ENCODE peak calls at places on chromosomes 5 and 9, in seven cellular contexts. One of them, this sample, is unnamed.

GRCh38 chr5:150396247-150396646 is 16.5 kb downstream of the CD74 start:
- DNase-seq in NCI-H748 treated with DMSO at 0.1 percent for 48 hours: no peak
- DNase-seq in fibroblast of pulmonary artery: no peak
- DNase-seq in stimulated activated CD4-positive, alpha-beta T cell treated with anti-CD3 and anti-CD28 coated beads, Interleukin-1b, Interleukin-23, amount 100 ng/mL, for 1 hour: no peak
- DNase-seq in NCI-H460: no peak
- DNase-seq in fibroblast of the conjunctiva: no peak
- DNase-seq in OCI-M1: no peak
- DNase-seq in this sample: no peak

GRCh38 chr9:23581936-23582335 is 244.1 kb downstream of the ELAVL2 start:
- DNase-seq in fibroblast of pulmonary artery: no peak
- DNase-seq in NCI-H748 treated with DMSO at 0.1 percent for 48 hours: no peak
- DNase-seq in NCI-H460: no peak
- DNase-seq in stimulated activated CD4-positive, alpha-beta T cell treated with anti-CD3 and anti-CD28 coated beads, Interleukin-1b, Interleukin-23, amount 100 ng/mL, for 1 hour: no peak
- DNase-seq in OCI-M1: peak; percentile 58
- DNase-seq in fibroblast of the conjunctiva: no peak
- DNase-seq in this sample: no peak

GRCh38 chr5:168342151-168342825 is 50.8 kb downstream of the WWC1 start:
- DNase-seq in fibroblast of the conjunctiva: no peak
- DNase-seq in stimulated activated CD4-positive, alpha-beta T cell treated with anti-CD3 and anti-CD28 coated beads, Interleukin-1b, Interleukin-23, amount 100 ng/mL, for 1 hour: no peak
- DNase-seq in NCI-H748 treated with DMSO at 0.1 percent for 48 hours: no peak
- DNase-seq in fibroblast of pulmonary artery: no peak
- DNase-seq in NCI-H460: no peak
- DNase-seq in OCI-M1: no peak
- DNase-seq in this sample: no peak

GRCh38 chr5:139649082-139649991 is 1.2 kb downstream of the CXXC5 start:
- DNase-seq in OCI-M1: peak; percentile 60
- DNase-seq in fibroblast of pulmonary artery: no peak
- DNase-seq in fibroblast of the conjunctiva: no peak
- DNase-seq in NCI-H460: no peak
- DNase-seq in NCI-H748 treated with DMSO at 0.1 percent for 48 hours: no peak
- DNase-seq in stimulated activated CD4-positive, alpha-beta T cell treated with anti-CD3 and anti-CD28 coated beads, Interleukin-1b, Interleukin-23, amount 100 ng/mL, for 1 hour: no peak
- DNase-seq in this sample: no peak

GRCh38 chr5:7759951-7760580 is 90.9 kb downstream of the CFAP90 start:
- DNase-seq in NCI-H460: no peak
- DNase-seq in NCI-H748 treated with DMSO at 0.1 percent for 48 hours: no peak
- DNase-seq in fibroblast of pulmonary artery: no peak
- DNase-seq in OCI-M1: no peak
- DNase-seq in fibroblast of the conjunctiva: no peak
- DNase-seq in stimulated activated CD4-positive, alpha-beta T cell treated with anti-CD3 and anti-CD28 coated beads, Interleukin-1b, Interleukin-23, amount 100 ng/mL, for 1 hour: no peak
- DNase-seq in this sample: no peak

GRCh38 chr9:117777823-117778222 is 73.6 kb downstream of the TLR4 start:
- DNase-seq in OCI-M1: no peak
- DNase-seq in fibroblast of the conjunctiva: no peak
- DNase-seq in NCI-H460: no peak
- DNase-seq in NCI-H748 treated with DMSO at 0.1 percent for 48 hours: no peak
- DNase-seq in fibroblast of pulmonary artery: no peak
- DNase-seq in stimulated activated CD4-positive, alpha-beta T cell treated with anti-CD3 and anti-CD28 coated beads, Interleukin-1b, Interleukin-23, amount 100 ng/mL, for 1 hour: no peak
- DNase-seq in this sample: no peak

GRCh38 chr9:81374881-81375280 is 314.5 kb downstream of the TLE1 start:
- DNase-seq in fibroblast of pulmonary artery: peak; percentile 36
- DNase-seq in stimulated activated CD4-positive, alpha-beta T cell treated with anti-CD3 and anti-CD28 coated beads, Interleukin-1b, Interleukin-23, amount 100 ng/mL, for 1 hour: no peak
- DNase-seq in OCI-M1: no peak
- DNase-seq in NCI-H748 treated with DMSO at 0.1 percent for 48 hours: no peak
- DNase-seq in NCI-H460: no peak
- DNase-seq in fibroblast of the conjunctiva: no peak
- DNase-seq in this sample: no peak

GRCh38 chr5:56075361-56075760 is 80.6 kb upstream of the IL6ST start:
- DNase-seq in NCI-H460: no peak
- DNase-seq in fibroblast of the conjunctiva: peak; percentile 86
- DNase-seq in NCI-H748 treated with DMSO at 0.1 percent for 48 hours: no peak
- DNase-seq in stimulated activated CD4-positive, alpha-beta T cell treated with anti-CD3 and anti-CD28 coated beads, Interleukin-1b, Interleukin-23, amount 100 ng/mL, for 1 hour: no peak
- DNase-seq in OCI-M1: no peak
- DNase-seq in fibroblast of pulmonary artery: peak; percentile 77
- DNase-seq in this sample: peak; percentile 80

GRCh38 chr9:136748201-136748600 is at the start of gene LCN6:
- DNase-seq in NCI-H748 treated with DMSO at 0.1 percent for 48 hours: no peak
- DNase-seq in stimulated activated CD4-positive, alpha-beta T cell treated with anti-CD3 and anti-CD28 coated beads, Interleukin-1b, Interleukin-23, amount 100 ng/mL, for 1 hour: no peak
- DNase-seq in NCI-H460: no peak
- DNase-seq in OCI-M1: no peak
- DNase-seq in fibroblast of pulmonary artery: no peak
- DNase-seq in fibroblast of the conjunctiva: no peak
- DNase-seq in this sample: no peak

GRCh38 chr5:173639-174600 is 17.4 kb upstream of the LRRC14B start:
- DNase-seq in fibroblast of pulmonary artery: no peak
- DNase-seq in OCI-M1: no peak
- DNase-seq in NCI-H460: no peak
- DNase-seq in stimulated activated CD4-positive, alpha-beta T cell treated with anti-CD3 and anti-CD28 coated beads, Interleukin-1b, Interleukin-23, amount 100 ng/mL, for 1 hour: no peak
- DNase-seq in NCI-H748 treated with DMSO at 0.1 percent for 48 hours: no peak
- DNase-seq in fibroblast of the conjunctiva: no peak
- DNase-seq in this sample: no peak

GRCh38 chr9:113734826-113735225 is 141.3 kb upstream of the ZNF618 start:
- DNase-seq in OCI-M1: no peak
- DNase-seq in fibroblast of pulmonary artery: no peak
- DNase-seq in fibroblast of the conjunctiva: no peak
- DNase-seq in stimulated activated CD4-positive, alpha-beta T cell treated with anti-CD3 and anti-CD28 coated beads, Interleukin-1b, Interleukin-23, amount 100 ng/mL, for 1 hour: no peak
- DNase-seq in NCI-H460: no peak
- DNase-seq in NCI-H748 treated with DMSO at 0.1 percent for 48 hours: no peak
- DNase-seq in this sample: no peak

GRCh38 chr5:33105521-33105941 is 335.2 kb upstream of the TARS1 start:
- DNase-seq in OCI-M1: no peak
- DNase-seq in NCI-H460: no peak
- DNase-seq in NCI-H748 treated with DMSO at 0.1 percent for 48 hours: no peak
- DNase-seq in stimulated activated CD4-positive, alpha-beta T cell treated with anti-CD3 and anti-CD28 coated beads, Interleukin-1b, Interleukin-23, amount 100 ng/mL, for 1 hour: no peak
- DNase-seq in fibroblast of the conjunctiva: no peak
- DNase-seq in fibroblast of pulmonary artery: peak; percentile 74
- DNase-seq in this sample: peak; percentile 79

GRCh38 chr5:140225396-140225795 is 50.4 kb downstream of the CYSTM1 start:
- DNase-seq in NCI-H748 treated with DMSO at 0.1 percent for 48 hours: no peak
- DNase-seq in stimulated activated CD4-positive, alpha-beta T cell treated with anti-CD3 and anti-CD28 coated beads, Interleukin-1b, Interleukin-23, amount 100 ng/mL, for 1 hour: no peak
- DNase-seq in fibroblast of pulmonary artery: no peak
- DNase-seq in OCI-M1: no peak
- DNase-seq in NCI-H460: no peak
- DNase-seq in fibroblast of the conjunctiva: no peak
- DNase-seq in this sample: no peak

GRCh38 chr9:118422513-118422912 is 718.3 kb downstream of the TLR4 start:
- DNase-seq in fibroblast of the conjunctiva: no peak
- DNase-seq in OCI-M1: no peak
- DNase-seq in fibroblast of pulmonary artery: no peak
- DNase-seq in NCI-H748 treated with DMSO at 0.1 percent for 48 hours: no peak
- DNase-seq in NCI-H460: no peak
- DNase-seq in stimulated activated CD4-positive, alpha-beta T cell treated with anti-CD3 and anti-CD28 coated beads, Interleukin-1b, Interleukin-23, amount 100 ng/mL, for 1 hour: no peak
- DNase-seq in this sample: no peak

GRCh38 chr5:175868996-175869638 is 2.3 kb upstream of the CPLX2 start:
- DNase-seq in stimulated activated CD4-positive, alpha-beta T cell treated with anti-CD3 and anti-CD28 coated beads, Interleukin-1b, Interleukin-23, amount 100 ng/mL, for 1 hour: no peak
- DNase-seq in fibroblast of the conjunctiva: no peak
- DNase-seq in NCI-H748 treated with DMSO at 0.1 percent for 48 hours: no peak
- DNase-seq in fibroblast of pulmonary artery: no peak
- DNase-seq in NCI-H460: no peak
- DNase-seq in OCI-M1: no peak
- DNase-seq in this sample: no peak

GRCh38 chr5:69158039-69158438 is 8.9 kb upstream of the CCNB1 start:
- DNase-seq in fibroblast of the conjunctiva: no peak
- DNase-seq in stimulated activated CD4-positive, alpha-beta T cell treated with anti-CD3 and anti-CD28 coated beads, Interleukin-1b, Interleukin-23, amount 100 ng/mL, for 1 hour: no peak
- DNase-seq in NCI-H460: no peak
- DNase-seq in NCI-H748 treated with DMSO at 0.1 percent for 48 hours: no peak
- DNase-seq in OCI-M1: no peak
- DNase-seq in fibroblast of pulmonary artery: no peak
- DNase-seq in this sample: no peak

GRCh38 chr5:159095882-159096554 is 3.7 kb downstream of the EBF1 start:
- DNase-seq in OCI-M1: no peak
- DNase-seq in NCI-H748 treated with DMSO at 0.1 percent for 48 hours: no peak
- DNase-seq in stimulated activated CD4-positive, alpha-beta T cell treated with anti-CD3 and anti-CD28 coated beads, Interleukin-1b, Interleukin-23, amount 100 ng/mL, for 1 hour: no peak
- DNase-seq in fibroblast of the conjunctiva: no peak
- DNase-seq in NCI-H460: no peak
- DNase-seq in fibroblast of pulmonary artery: no peak
- DNase-seq in this sample: no peak

GRCh38 chr5:174798411-174798930 is 74.1 kb downstream of the MSX2 start:
- DNase-seq in stimulated activated CD4-positive, alpha-beta T cell treated with anti-CD3 and anti-CD28 coated beads, Interleukin-1b, Interleukin-23, amount 100 ng/mL, for 1 hour: no peak
- DNase-seq in OCI-M1: no peak
- DNase-seq in fibroblast of the conjunctiva: peak; percentile 23
- DNase-seq in NCI-H460: no peak
- DNase-seq in fibroblast of pulmonary artery: no peak
- DNase-seq in NCI-H748 treated with DMSO at 0.1 percent for 48 hours: no peak
- DNase-seq in this sample: no peak

GRCh38 chr9:137240321-137240840 is 706 bp upstream of the TUBB4B start:
- DNase-seq in fibroblast of pulmonary artery: peak; percentile 80
- DNase-seq in OCI-M1: peak; percentile 87
- DNase-seq in NCI-H460: peak; percentile 43
- DNase-seq in NCI-H748 treated with DMSO at 0.1 percent for 48 hours: no peak
- DNase-seq in stimulated activated CD4-positive, alpha-beta T cell treated with anti-CD3 and anti-CD28 coated beads, Interleukin-1b, Interleukin-23, amount 100 ng/mL, for 1 hour: peak; percentile 27
- DNase-seq in fibroblast of the conjunctiva: peak; percentile 81
- DNase-seq in this sample: peak; percentile 67

GRCh38 chr5:154358410-154359221 is 87.2 kb upstream of the SAP30L start:
- DNase-seq in stimulated activated CD4-positive, alpha-beta T cell treated with anti-CD3 and anti-CD28 coated beads, Interleukin-1b, Interleukin-23, amount 100 ng/mL, for 1 hour: no peak
- DNase-seq in OCI-M1: no peak
- DNase-seq in fibroblast of pulmonary artery: peak; percentile 67
- DNase-seq in NCI-H748 treated with DMSO at 0.1 percent for 48 hours: no peak
- DNase-seq in NCI-H460: no peak
- DNase-seq in fibroblast of the conjunctiva: no peak
- DNase-seq in this sample: no peak

GRCh38 chr9:131382850-131383729 is 10.8 kb upstream of the PRRC2B start:
- DNase-seq in OCI-M1: no peak
- DNase-seq in NCI-H460: peak; percentile 54
- DNase-seq in stimulated activated CD4-positive, alpha-beta T cell treated with anti-CD3 and anti-CD28 coated beads, Interleukin-1b, Interleukin-23, amount 100 ng/mL, for 1 hour: no peak
- DNase-seq in fibroblast of pulmonary artery: peak; percentile 80
- DNase-seq in fibroblast of the conjunctiva: peak; percentile 27
- DNase-seq in NCI-H748 treated with DMSO at 0.1 percent for 48 hours: no peak
- DNase-seq in this sample: no peak

GRCh38 chr5:11809407-11809806 is 94.8 kb downstream of the CTNND2 start:
- DNase-seq in stimulated activated CD4-positive, alpha-beta T cell treated with anti-CD3 and anti-CD28 coated beads, Interleukin-1b, Interleukin-23, amount 100 ng/mL, for 1 hour: no peak
- DNase-seq in fibroblast of pulmonary artery: no peak
- DNase-seq in NCI-H460: no peak
- DNase-seq in fibroblast of the conjunctiva: no peak
- DNase-seq in NCI-H748 treated with DMSO at 0.1 percent for 48 hours: no peak
- DNase-seq in OCI-M1: no peak
- DNase-seq in this sample: no peak

GRCh38 chr9:119071636-119072035 is 297.6 kb downstream of the BRINP1 start:
- DNase-seq in fibroblast of pulmonary artery: no peak
- DNase-seq in OCI-M1: no peak
- DNase-seq in fibroblast of the conjunctiva: no peak
- DNase-seq in NCI-H460: no peak
- DNase-seq in stimulated activated CD4-positive, alpha-beta T cell treated with anti-CD3 and anti-CD28 coated beads, Interleukin-1b, Interleukin-23, amount 100 ng/mL, for 1 hour: no peak
- DNase-seq in NCI-H748 treated with DMSO at 0.1 percent for 48 hours: no peak
- DNase-seq in this sample: no peak

GRCh38 chr9:101481296-101481695 is 45.7 kb upstream of the ALDOB start:
- DNase-seq in NCI-H748 treated with DMSO at 0.1 percent for 48 hours: no peak
- DNase-seq in OCI-M1: peak; percentile 73
- DNase-seq in stimulated activated CD4-positive, alpha-beta T cell treated with anti-CD3 and anti-CD28 coated beads, Interleukin-1b, Interleukin-23, amount 100 ng/mL, for 1 hour: no peak
- DNase-seq in fibroblast of the conjunctiva: no peak
- DNase-seq in fibroblast of pulmonary artery: no peak
- DNase-seq in NCI-H460: no peak
- DNase-seq in this sample: no peak

GRCh38 chr5:109152565-109152964 is 257.2 kb downstream of the PJA2 start:
- DNase-seq in fibroblast of the conjunctiva: no peak
- DNase-seq in stimulated activated CD4-positive, alpha-beta T cell treated with anti-CD3 and anti-CD28 coated beads, Interleukin-1b, Interleukin-23, amount 100 ng/mL, for 1 hour: no peak
- DNase-seq in NCI-H460: no peak
- DNase-seq in OCI-M1: no peak
- DNase-seq in NCI-H748 treated with DMSO at 0.1 percent for 48 hours: no peak
- DNase-seq in fibroblast of pulmonary artery: no peak
- DNase-seq in this sample: no peak

GRCh38 chr5:169101966-169102365 is 199.0 kb downstream of the SLIT3 start:
- DNase-seq in OCI-M1: no peak
- DNase-seq in fibroblast of pulmonary artery: no peak
- DNase-seq in stimulated activated CD4-positive, alpha-beta T cell treated with anti-CD3 and anti-CD28 coated beads, Interleukin-1b, Interleukin-23, amount 100 ng/mL, for 1 hour: no peak
- DNase-seq in NCI-H748 treated with DMSO at 0.1 percent for 48 hours: no peak
- DNase-seq in fibroblast of the conjunctiva: no peak
- DNase-seq in NCI-H460: no peak
- DNase-seq in this sample: no peak

GRCh38 chr9:97866848-97867247 is 13.8 kb downstream of the FOXE1 start:
- DNase-seq in stimulated activated CD4-positive, alpha-beta T cell treated with anti-CD3 and anti-CD28 coated beads, Interleukin-1b, Interleukin-23, amount 100 ng/mL, for 1 hour: no peak
- DNase-seq in fibroblast of the conjunctiva: no peak
- DNase-seq in NCI-H460: no peak
- DNase-seq in NCI-H748 treated with DMSO at 0.1 percent for 48 hours: no peak
- DNase-seq in fibroblast of pulmonary artery: no peak
- DNase-seq in OCI-M1: no peak
- DNase-seq in this sample: no peak

GRCh38 chr5:180126716-180127681 is 55.4 kb upstream of the RNF130 start:
- DNase-seq in NCI-H460: peak; percentile 18
- DNase-seq in fibroblast of the conjunctiva: no peak
- DNase-seq in fibroblast of pulmonary artery: peak; percentile 8
- DNase-seq in NCI-H748 treated with DMSO at 0.1 percent for 48 hours: no peak
- DNase-seq in stimulated activated CD4-positive, alpha-beta T cell treated with anti-CD3 and anti-CD28 coated beads, Interleukin-1b, Interleukin-23, amount 100 ng/mL, for 1 hour: no peak
- DNase-seq in OCI-M1: peak; percentile 28
- DNase-seq in this sample: no peak

GRCh38 chr5:158174918-158175663 is 316.1 kb upstream of the CLINT1 start:
- DNase-seq in fibroblast of pulmonary artery: peak; percentile 73
- DNase-seq in fibroblast of the conjunctiva: peak; percentile 78
- DNase-seq in NCI-H748 treated with DMSO at 0.1 percent for 48 hours: peak; percentile 16
- DNase-seq in stimulated activated CD4-positive, alpha-beta T cell treated with anti-CD3 and anti-CD28 coated beads, Interleukin-1b, Interleukin-23, amount 100 ng/mL, for 1 hour: no peak
- DNase-seq in NCI-H460: peak; percentile 55
- DNase-seq in OCI-M1: peak; percentile 66
- DNase-seq in this sample: peak; percentile 56

GRCh38 chr9:37464006-37464405 is 1.2 kb downstream of the ZBTB5 start:
- DNase-seq in NCI-H748 treated with DMSO at 0.1 percent for 48 hours: no peak
- DNase-seq in fibroblast of pulmonary artery: no peak
- DNase-seq in OCI-M1: no peak
- DNase-seq in fibroblast of the conjunctiva: no peak
- DNase-seq in NCI-H460: no peak
- DNase-seq in stimulated activated CD4-positive, alpha-beta T cell treated with anti-CD3 and anti-CD28 coated beads, Interleukin-1b, Interleukin-23, amount 100 ng/mL, for 1 hour: no peak
- DNase-seq in this sample: no peak

GRCh38 chr9:135296783-135297715 is 182.5 kb upstream of the PPP1R26 start:
- DNase-seq in fibroblast of pulmonary artery: no peak
- DNase-seq in NCI-H748 treated with DMSO at 0.1 percent for 48 hours: no peak
- DNase-seq in OCI-M1: no peak
- DNase-seq in stimulated activated CD4-positive, alpha-beta T cell treated with anti-CD3 and anti-CD28 coated beads, Interleukin-1b, Interleukin-23, amount 100 ng/mL, for 1 hour: no peak
- DNase-seq in fibroblast of the conjunctiva: no peak
- DNase-seq in NCI-H460: no peak
- DNase-seq in this sample: no peak

GRCh38 chr9:135647897-135648296 is 8.6 kb upstream of the GLT6D1 start:
- DNase-seq in OCI-M1: no peak
- DNase-seq in stimulated activated CD4-positive, alpha-beta T cell treated with anti-CD3 and anti-CD28 coated beads, Interleukin-1b, Interleukin-23, amount 100 ng/mL, for 1 hour: no peak
- DNase-seq in fibroblast of the conjunctiva: no peak
- DNase-seq in NCI-H748 treated with DMSO at 0.1 percent for 48 hours: no peak
- DNase-seq in NCI-H460: no peak
- DNase-seq in fibroblast of pulmonary artery: no peak
- DNase-seq in this sample: no peak

GRCh38 chr5:93746406-93747056 is 5.1 kb upstream of the POU5F2 start:
- DNase-seq in OCI-M1: peak; percentile 11
- DNase-seq in NCI-H460: no peak
- DNase-seq in stimulated activated CD4-positive, alpha-beta T cell treated with anti-CD3 and anti-CD28 coated beads, Interleukin-1b, Interleukin-23, amount 100 ng/mL, for 1 hour: no peak
- DNase-seq in fibroblast of pulmonary artery: peak; percentile 28
- DNase-seq in fibroblast of the conjunctiva: no peak
- DNase-seq in NCI-H748 treated with DMSO at 0.1 percent for 48 hours: no peak
- DNase-seq in this sample: peak; percentile 3

GRCh38 chr9:136231478-136232297 is 13.9 kb downstream of the QSOX2 start:
- DNase-seq in NCI-H460: no peak
- DNase-seq in NCI-H748 treated with DMSO at 0.1 percent for 48 hours: no peak
- DNase-seq in fibroblast of the conjunctiva: no peak
- DNase-seq in fibroblast of pulmonary artery: no peak
- DNase-seq in OCI-M1: no peak
- DNase-seq in stimulated activated CD4-positive, alpha-beta T cell treated with anti-CD3 and anti-CD28 coated beads, Interleukin-1b, Interleukin-23, amount 100 ng/mL, for 1 hour: no peak
- DNase-seq in this sample: no peak

GRCh38 chr5:44568519-44568918 is 179.3 kb upstream of the FGF10 start:
- DNase-seq in fibroblast of the conjunctiva: no peak
- DNase-seq in NCI-H748 treated with DMSO at 0.1 percent for 48 hours: no peak
- DNase-seq in NCI-H460: no peak
- DNase-seq in OCI-M1: no peak
- DNase-seq in stimulated activated CD4-positive, alpha-beta T cell treated with anti-CD3 and anti-CD28 coated beads, Interleukin-1b, Interleukin-23, amount 100 ng/mL, for 1 hour: no peak
- DNase-seq in fibroblast of pulmonary artery: no peak
- DNase-seq in this sample: no peak

GRCh38 chr9:13898957-13899356 is 415.0 kb downstream of the NFIB start:
- DNase-seq in NCI-H748 treated with DMSO at 0.1 percent for 48 hours: no peak
- DNase-seq in fibroblast of the conjunctiva: no peak
- DNase-seq in fibroblast of pulmonary artery: peak; percentile 47
- DNase-seq in NCI-H460: no peak
- DNase-seq in stimulated activated CD4-positive, alpha-beta T cell treated with anti-CD3 and anti-CD28 coated beads, Interleukin-1b, Interleukin-23, amount 100 ng/mL, for 1 hour: no peak
- DNase-seq in OCI-M1: no peak
- DNase-seq in this sample: no peak

GRCh38 chr5:93511445-93511844 is 69.6 kb downstream of the NR2F1-AS1 start:
- DNase-seq in fibroblast of pulmonary artery: no peak
- DNase-seq in OCI-M1: no peak
- DNase-seq in NCI-H748 treated with DMSO at 0.1 percent for 48 hours: no peak
- DNase-seq in fibroblast of the conjunctiva: no peak
- DNase-seq in stimulated activated CD4-positive, alpha-beta T cell treated with anti-CD3 and anti-CD28 coated beads, Interleukin-1b, Interleukin-23, amount 100 ng/mL, for 1 hour: no peak
- DNase-seq in NCI-H460: no peak
- DNase-seq in this sample: no peak

GRCh38 chr9:107198718-107199117 is 84.4 kb upstream of the RAD23B start:
- DNase-seq in OCI-M1: no peak
- DNase-seq in NCI-H748 treated with DMSO at 0.1 percent for 48 hours: no peak
- DNase-seq in fibroblast of pulmonary artery: no peak
- DNase-seq in NCI-H460: no peak
- DNase-seq in fibroblast of the conjunctiva: no peak
- DNase-seq in stimulated activated CD4-positive, alpha-beta T cell treated with anti-CD3 and anti-CD28 coated beads, Interleukin-1b, Interleukin-23, amount 100 ng/mL, for 1 hour: no peak
- DNase-seq in this sample: no peak